ENCODE peak calls at places on chromosomes 1 and 21, in seven cellular contexts. Y, M, I, J, X, Z and C are unnamed samples.
A peak's percentile ranks its signal among the peaks of the same experiment; 100 is the strongest.

GRCh38 chr1:232385221-232385620 is 244.7 kb downstream of the SIPA1L2 start:
- DNase-seq in J (no peak), X (no peak), Z (no peak), I (peak; percentile 83), M (no peak), Y (no peak), C (no peak)

GRCh38 chr1:181545385-181545784 is 62.1 kb downstream of the CACNA1E start:
- DNase-seq in J (no peak), I (no peak), Z (no peak), X (no peak), Y (no peak), M (no peak), C (no peak)

GRCh38 chr1:79128726-79129125 is 122.2 kb upstream of the ADGRL4 start:
- DNase-seq in I (peak; percentile 78), Z (no peak), X (no peak), J (no peak), Y (peak; percentile 87), M (no peak), C (no peak)

GRCh38 chr1:112245114-112245513 is 150.9 kb upstream of the CTTNBP2NL start:
- DNase-seq in Z (no peak), X (no peak), I (no peak), M (no peak), J (no peak), Y (no peak), C (no peak)

GRCh38 chr1:89971600-89971999 is 23.3 kb upstream of the ZNF326 start:
- DNase-seq in Z (no peak), Y (peak; percentile 52), X (no peak), M (no peak), J (no peak), I (peak; percentile 33), C (no peak)

GRCh38 chr1:178282949-178283367 is 189.1 kb downstream of the RASAL2 start:
- DNase-seq in Y (no peak), I (peak; percentile 80), M (no peak), X (no peak), J (no peak), Z (no peak), C (no peak)

GRCh38 chr1:24535778-24536177 is 20.1 kb upstream of the NCMAP start:
- DNase-seq in J (no peak), X (no peak), I (no peak), M (no peak), Z (no peak), Y (no peak), C (no peak)

GRCh38 chr1:32893198-32894018 is 7.1 kb downstream of the HPCA start:
- DNase-seq in Y (peak; percentile 94), I (no peak), Z (peak; percentile 85), X (peak; percentile 84), J (peak; percentile 36), M (peak; percentile 70), C (no peak)

GRCh38 chr1:198876371-198876871 is 237.6 kb downstream of the PTPRC start:
- DNase-seq in Y (no peak), X (no peak), M (no peak), J (no peak), Z (no peak), I (no peak), C (no peak)

GRCh38 chr1:235022341-235023196 is 106.1 kb downstream of the TOMM20 start:
- DNase-seq in Y (peak; percentile 55), M (no peak), I (peak; percentile 64), Z (no peak), J (no peak), X (no peak), C (no peak)

GRCh38 chr1:155010211-155010918 is 7.8 kb downstream of the ZBTB7B start:
- DNase-seq in Z (no peak), J (no peak), M (no peak), Y (peak; percentile 36), X (peak; percentile 37), I (no peak), C (peak; percentile 45)

GRCh38 chr1:155009742-155010141 is 7.1 kb downstream of the ZBTB7B start:
- DNase-seq in Y (no peak), I (no peak), X (no peak), Z (no peak), M (no peak), J (no peak), C (no peak)

GRCh38 chr1:155012052-155012546 is 9.5 kb downstream of the ZBTB7B start:
- DNase-seq in J (peak; percentile 69), I (peak; percentile 54), X (peak; percentile 92), M (peak; percentile 78), Y (peak; percentile 92), Z (peak; percentile 90), C (peak; percentile 90)

GRCh38 chr1:155011437-155011907 is 8.9 kb downstream of the ZBTB7B start:
- DNase-seq in Y (peak; percentile 50), X (no peak), I (no peak), M (no peak), Z (no peak), J (no peak), C (peak; percentile 48)

GRCh38 chr1:155011004-155011416 is 8.4 kb downstream of the ZBTB7B start:
- DNase-seq in I (no peak), X (no peak), M (no peak), Z (no peak), Y (peak; percentile 50), J (no peak), C (no peak)
- H3K4me1 ChIP-seq in I (peaks cover 23% of the 10 kb centered on the region), X (peaks cover 51% of the 10 kb centered on the region), M (no peaks in the 10 kb centered on the region), Z (no peaks in the 10 kb centered on the region), Y (peaks cover 5% of the 10 kb centered on the region), J (peaks cover 79% of the 10 kb centered on the region), C (peaks cover 43% of the 10 kb centered on the region)

DNA sequence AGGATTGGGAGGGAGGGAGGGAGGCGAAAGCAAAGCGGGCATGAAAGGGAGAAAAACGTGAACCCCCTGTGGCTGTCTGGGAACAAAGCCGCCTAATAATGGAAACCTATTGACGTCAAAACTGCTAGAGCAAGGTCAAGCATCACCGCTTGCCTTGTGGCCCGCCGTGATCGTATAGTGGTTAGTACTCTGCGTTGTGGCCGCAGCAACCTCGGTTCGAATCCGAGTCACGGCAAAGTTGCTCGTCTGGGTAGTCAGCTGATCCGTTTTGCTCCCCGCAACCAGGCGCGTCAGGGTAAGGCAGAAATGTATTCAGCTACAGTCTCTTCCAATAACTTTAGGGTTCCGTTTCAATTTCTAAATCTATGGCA is 99.2 kb downstream of the PRKAB2 start:
- DNase-seq in M (no peak), Y (no peak), I (no peak), J (no peak), Z (no peak), X (no peak), C (no peak)
- H3K4me3 ChIP-seq in M (peak overlapping the region; percentile 5), Y (peak overlapping the region; percentile 53), I (peak overlapping the region; percentile 80), J (peak overlapping the region; percentile 55), Z (no peak overlapping the region), X (no peak overlapping the region), C (no peak overlapping the region)

GRCh38 chr21:42079008-42079938 is 8.2 kb downstream of the UMODL1 start:
- DNase-seq in Y (peak; percentile 68), M (no peak), I (no peak), X (no peak), J (no peak), Z (no peak), C (no peak)
- H3K4me1 ChIP-seq in Y (peaks cover 8% of the 10 kb centered on the region), M (no peaks in the 10 kb centered on the region), I (peaks cover 12% of the 10 kb centered on the region), X (no peaks in the 10 kb centered on the region), J (no peaks in the 10 kb centered on the region), Z (no peaks in the 10 kb centered on the region), C (peaks cover 8% of the 10 kb centered on the region)

GRCh38 chr1:93080424-93080823 is 1.3 kb downstream of the MTF2 start:
- DNase-seq in Z (no peak), M (no peak), J (no peak), I (peak; percentile 76), Y (peak; percentile 82), X (no peak), C (no peak)
- H3K4me3 ChIP-seq in Z (peak overlapping the region; percentile 86), M (peak overlapping the region; percentile 84), J (peak overlapping the region; percentile 72), I (peak overlapping the region; percentile 95), Y (peak overlapping the region; percentile 91), X (peak overlapping the region; percentile 81), C (peak overlapping the region; percentile 85)

DNA sequence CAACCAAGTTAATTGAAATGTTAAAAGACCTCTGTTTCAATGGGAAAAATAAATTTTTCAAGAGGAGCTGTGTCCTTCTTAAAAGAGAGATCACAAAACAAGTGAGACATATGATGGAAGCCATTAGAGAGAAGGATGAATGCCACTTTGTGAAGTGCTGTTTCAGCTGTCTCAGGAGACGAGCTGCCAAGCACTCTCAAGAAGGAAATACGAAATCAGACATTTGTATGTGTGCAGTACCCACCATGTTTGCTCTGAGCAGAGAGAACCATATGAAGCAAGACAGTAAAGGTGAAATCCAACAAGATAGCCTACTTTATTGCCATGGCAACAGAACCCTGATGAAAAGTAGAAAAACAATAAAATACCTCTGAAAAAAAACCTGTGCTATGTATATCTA is 168.1 kb downstream of the AMY1C start:
- DNase-seq in X (no peak), Z (no peak), M (no peak), Y (no peak), J (no peak), I (no peak), C (no peak)
- H3K4me1 ChIP-seq in X (no peaks in the 10 kb centered on the region), Z (no peaks in the 10 kb centered on the region), M (no peaks in the 10 kb centered on the region), Y (no peaks in the 10 kb centered on the region), J (no peaks in the 10 kb centered on the region), I (no peaks in the 10 kb centered on the region), C (no peaks in the 10 kb centered on the region)

GRCh38 chr1:224615861-224616760 is at the start of gene CNIH3:
- DNase-seq in X (no peak), M (no peak), Y (peak; percentile 85), Z (no peak), J (no peak), I (peak; percentile 55), C (no peak)
- H3K4me3 ChIP-seq in X (peak within 1 kb of the TSS; percentile 28), M (peak within 1 kb of the TSS; percentile 27), Y (peak within 1 kb of the TSS; percentile 71), Z (no peak within 1 kb of the TSS), J (peak within 1 kb of the TSS; percentile 62), I (peak within 1 kb of the TSS; percentile 100), C (peak within 1 kb of the TSS; percentile 39)

GRCh38 chr1:203661572-203661971 is 34.9 kb downstream of the ATP2B4 start:
- DNase-seq in X (peak; percentile 67), M (no peak), Y (no peak), J (peak; percentile 64), Z (no peak), I (no peak), C (no peak)
- H3K4me1 ChIP-seq in X (no peaks in the 10 kb centered on the region), M (peaks cover 17% of the 10 kb centered on the region), Y (peaks cover 27% of the 10 kb centered on the region), J (peaks cover 92% of the 10 kb centered on the region), Z (peaks cover 7% of the 10 kb centered on the region), I (peaks cover 12% of the 10 kb centered on the region), C (peaks cover 28% of the 10 kb centered on the region)

DNA sequence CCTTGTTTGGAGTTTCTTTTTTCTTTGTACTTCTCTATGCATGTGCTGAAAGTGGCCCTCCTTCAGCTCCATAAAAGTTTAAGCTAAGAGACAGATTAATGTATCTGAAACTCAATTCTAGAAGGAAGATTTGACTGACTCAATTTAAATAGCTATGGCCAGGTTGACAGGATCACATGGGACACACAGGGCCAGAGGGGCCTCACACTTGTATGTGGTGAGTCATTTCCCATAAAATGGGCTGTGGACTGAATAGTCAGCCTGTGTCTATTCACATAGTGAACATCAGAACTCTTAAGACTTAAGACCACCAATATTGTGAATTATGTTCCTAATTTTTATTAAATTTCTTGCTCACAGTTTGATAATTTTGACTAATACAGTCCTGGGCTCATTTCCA is 45.7 kb upstream of the DEPDC1 start:
- DNase-seq in M (no peak), X (no peak), J (no peak), Y (no peak), Z (no peak), I (peak; percentile 21), C (no peak)
- H3K4me3 ChIP-seq in M (no peak overlapping the region), X (no peak overlapping the region), J (no peak overlapping the region), Y (no peak overlapping the region), Z (no peak overlapping the region), I (no peak overlapping the region), C (no peak overlapping the region)

GRCh38 chr1:15412843-15413242 is 3.2 kb downstream of the EFHD2 start:
- DNase-seq in Y (no peak), M (no peak), Z (peak; percentile 82), J (no peak), I (no peak), X (peak; percentile 78), C (no peak)
- H3K4me1 ChIP-seq in Y (peaks cover 48% of the 10 kb centered on the region), M (no peaks in the 10 kb centered on the region), Z (no peaks in the 10 kb centered on the region), J (peaks cover 88% of the 10 kb centered on the region), I (peaks cover 41% of the 10 kb centered on the region), X (peaks cover 44% of the 10 kb centered on the region), C (peaks cover 36% of the 10 kb centered on the region)